ENCODE peak calls at places on chromosomes 3 and 15, in five cellular contexts. One of them, this sample, is unnamed.
A peak's percentile ranks its signal among the peaks of the same experiment; 100 is the strongest.

GRCh38 chr3:64915778-64916177 is 228.0 kb upstream of the ADAMTS9 start:
- DNase-seq in A549: no peak
- DNase-seq in NCI-H1105 treated with DMSO at 0.1 percent for 48 hours: no peak
- DNase-seq in fibroblast of the aortic adventitia: peak; percentile 26
- DNase-seq in stimulated activated CD4-positive, alpha-beta T cell treated with anti-CD3 and anti-CD28 coated beads, Interleukin-12 subunit alpha, Interleukin-12 subunit beta, amount 100 ng/mL, for 4 hours: no peak
- DNase-seq in this sample: no peak

GRCh38 chr15:38226867-38227266 is 25.8 kb upstream of the SPRED1 start:
- DNase-seq in A549: peak; percentile 36
- DNase-seq in NCI-H1105 treated with DMSO at 0.1 percent for 48 hours: no peak
- DNase-seq in fibroblast of the aortic adventitia: peak; percentile 82
- DNase-seq in stimulated activated CD4-positive, alpha-beta T cell treated with anti-CD3 and anti-CD28 coated beads, Interleukin-12 subunit alpha, Interleukin-12 subunit beta, amount 100 ng/mL, for 4 hours: no peak
- DNase-seq in this sample: no peak

GRCh38 chr3:114378760-114379159 is 84.9 kb downstream of the TIGIT start:
- DNase-seq in A549: no peak
- DNase-seq in NCI-H1105 treated with DMSO at 0.1 percent for 48 hours: no peak
- DNase-seq in fibroblast of the aortic adventitia: no peak
- DNase-seq in stimulated activated CD4-positive, alpha-beta T cell treated with anti-CD3 and anti-CD28 coated beads, Interleukin-12 subunit alpha, Interleukin-12 subunit beta, amount 100 ng/mL, for 4 hours: no peak
- DNase-seq in this sample: no peak

GRCh38 chr15:89799925-89800500 is 14.6 kb downstream of the ANPEP start:
- DNase-seq in A549: no peak
- DNase-seq in NCI-H1105 treated with DMSO at 0.1 percent for 48 hours: no peak
- DNase-seq in fibroblast of the aortic adventitia: no peak
- DNase-seq in stimulated activated CD4-positive, alpha-beta T cell treated with anti-CD3 and anti-CD28 coated beads, Interleukin-12 subunit alpha, Interleukin-12 subunit beta, amount 100 ng/mL, for 4 hours: no peak
- DNase-seq in this sample: no peak

GRCh38 chr3:133854264-133854663 is 41.4 kb downstream of the RAB6B start:
- DNase-seq in A549: no peak
- DNase-seq in NCI-H1105 treated with DMSO at 0.1 percent for 48 hours: no peak
- DNase-seq in fibroblast of the aortic adventitia: no peak
- DNase-seq in stimulated activated CD4-positive, alpha-beta T cell treated with anti-CD3 and anti-CD28 coated beads, Interleukin-12 subunit alpha, Interleukin-12 subunit beta, amount 100 ng/mL, for 4 hours: no peak
- DNase-seq in this sample: no peak

GRCh38 chr3:72082776-72083477 is 298.0 kb upstream of the PROK2 start:
- DNase-seq in A549: no peak
- DNase-seq in NCI-H1105 treated with DMSO at 0.1 percent for 48 hours: no peak
- DNase-seq in fibroblast of the aortic adventitia: no peak
- DNase-seq in stimulated activated CD4-positive, alpha-beta T cell treated with anti-CD3 and anti-CD28 coated beads, Interleukin-12 subunit alpha, Interleukin-12 subunit beta, amount 100 ng/mL, for 4 hours: no peak
- DNase-seq in this sample: no peak

GRCh38 chr3:15646924-15647511 is 45.5 kb downstream of the BTD start:
- DNase-seq in A549: peak; percentile 88
- DNase-seq in NCI-H1105 treated with DMSO at 0.1 percent for 48 hours: no peak
- DNase-seq in fibroblast of the aortic adventitia: peak; percentile 100
- DNase-seq in stimulated activated CD4-positive, alpha-beta T cell treated with anti-CD3 and anti-CD28 coated beads, Interleukin-12 subunit alpha, Interleukin-12 subunit beta, amount 100 ng/mL, for 4 hours: no peak
- DNase-seq in this sample: no peak

GRCh38 chr3:53140575-53141467 is 10.6 kb upstream of the RFT1 start:
- DNase-seq in A549: no peak
- DNase-seq in NCI-H1105 treated with DMSO at 0.1 percent for 48 hours: no peak
- DNase-seq in fibroblast of the aortic adventitia: peak; percentile 73
- DNase-seq in stimulated activated CD4-positive, alpha-beta T cell treated with anti-CD3 and anti-CD28 coated beads, Interleukin-12 subunit alpha, Interleukin-12 subunit beta, amount 100 ng/mL, for 4 hours: no peak
- DNase-seq in this sample: no peak

GRCh38 chr3:6088433-6088832 is 772.5 kb upstream of the GRM7 start:
- DNase-seq in A549: no peak
- DNase-seq in NCI-H1105 treated with DMSO at 0.1 percent for 48 hours: no peak
- DNase-seq in fibroblast of the aortic adventitia: no peak
- DNase-seq in stimulated activated CD4-positive, alpha-beta T cell treated with anti-CD3 and anti-CD28 coated beads, Interleukin-12 subunit alpha, Interleukin-12 subunit beta, amount 100 ng/mL, for 4 hours: no peak
- DNase-seq in this sample: no peak

GRCh38 chr3:50445919-50446318 is 57.5 kb downstream of the CACNA2D2 start:
- DNase-seq in A549: no peak
- DNase-seq in NCI-H1105 treated with DMSO at 0.1 percent for 48 hours: no peak
- DNase-seq in fibroblast of the aortic adventitia: no peak
- DNase-seq in stimulated activated CD4-positive, alpha-beta T cell treated with anti-CD3 and anti-CD28 coated beads, Interleukin-12 subunit alpha, Interleukin-12 subunit beta, amount 100 ng/mL, for 4 hours: no peak
- DNase-seq in this sample: no peak

GRCh38 chr15:59377940-59378339 is 5.3 kb upstream of the MYO1E start:
- DNase-seq in A549: no peak
- DNase-seq in NCI-H1105 treated with DMSO at 0.1 percent for 48 hours: no peak
- DNase-seq in fibroblast of the aortic adventitia: no peak
- DNase-seq in stimulated activated CD4-positive, alpha-beta T cell treated with anti-CD3 and anti-CD28 coated beads, Interleukin-12 subunit alpha, Interleukin-12 subunit beta, amount 100 ng/mL, for 4 hours: no peak
- DNase-seq in this sample: no peak

GRCh38 chr15:71798641-71799040 is 11.7 kb upstream of the NR2E3 start:
- DNase-seq in A549: no peak
- DNase-seq in NCI-H1105 treated with DMSO at 0.1 percent for 48 hours: no peak
- DNase-seq in fibroblast of the aortic adventitia: no peak
- DNase-seq in stimulated activated CD4-positive, alpha-beta T cell treated with anti-CD3 and anti-CD28 coated beads, Interleukin-12 subunit alpha, Interleukin-12 subunit beta, amount 100 ng/mL, for 4 hours: no peak
- DNase-seq in this sample: no peak

GRCh38 chr3:39362177-39362576 is 21.0 kb upstream of the SLC25A38 start:
- DNase-seq in A549: no peak
- DNase-seq in NCI-H1105 treated with DMSO at 0.1 percent for 48 hours: no peak
- DNase-seq in fibroblast of the aortic adventitia: peak; percentile 17
- DNase-seq in stimulated activated CD4-positive, alpha-beta T cell treated with anti-CD3 and anti-CD28 coated beads, Interleukin-12 subunit alpha, Interleukin-12 subunit beta, amount 100 ng/mL, for 4 hours: no peak
- DNase-seq in this sample: no peak